ENCODE peak calls at places on chromosomes 7 and 10, in five cellular contexts. F, M, I, W and D are unnamed samples.
A peak's percentile ranks its signal among the peaks of the same experiment; 100 is the strongest.

GRCh38 chr10:61793760-61794713 is 107.5 kb upstream of the ARID5B start:
- DNase-seq in F (no peak), M (no peak), I (no peak), W (peak; percentile 79), D (no peak)

GRCh38 chr10:118963341-118963740 is 66.2 kb upstream of the NANOS1 start:
- DNase-seq in F (no peak), M (no peak), I (peak; percentile 31), W (no peak), D (no peak)

GRCh38 chr7:30646154-30646553 is 36.1 kb downstream of the CRHR2 start:
- DNase-seq in F (no peak), M (no peak), I (no peak), W (no peak), D (no peak)

GRCh38 chr10:5545778-5546710 is 21.3 kb downstream of the CALML3 start:
- DNase-seq in F (peak; percentile 71), M (peak; percentile 35), I (peak; percentile 74), W (peak; percentile 97), D (peak; percentile 69)

GRCh38 chr7:66355762-66356161 is 150.6 kb downstream of the TPST1 start:
- DNase-seq in F (no peak), M (no peak), I (no peak), W (no peak), D (no peak)

GRCh38 chr10:133061296-133062038 is 26.3 kb upstream of the ADGRA1 start:
- DNase-seq in F (no peak), M (no peak), I (no peak), W (no peak), D (no peak)

GRCh38 chr10:8768854-8769253 is 714.4 kb downstream of the GATA3 start:
- DNase-seq in F (no peak), M (no peak), I (no peak), W (no peak), D (no peak)

GRCh38 chr10:106214243-106214642 is 950.3 kb downstream of the SORCS1 start:
- DNase-seq in F (no peak), M (no peak), I (no peak), W (no peak), D (no peak)

GRCh38 chr7:137074386-137075030 is 206.1 kb downstream of the CHRM2 start:
- DNase-seq in F (no peak), M (no peak), I (no peak), W (peak; percentile 87), D (no peak)

GRCh38 chr7:100679129-100679926 is 5.8 kb downstream of the GNB2 start:
- DNase-seq in F (peak; percentile 70), M (peak; percentile 11), I (no peak), W (no peak), D (no peak)

GRCh38 chr7:47777531-47778152 is 170.6 kb downstream of the PKD1L1 start:
- DNase-seq in F (no peak), M (no peak), I (no peak), W (no peak), D (no peak)

GRCh38 chr10:103512166-103512565 is 18.7 kb downstream of the NEURL1 start:
- DNase-seq in F (no peak), M (no peak), I (peak; percentile 9), W (no peak), D (no peak)

DNA sequence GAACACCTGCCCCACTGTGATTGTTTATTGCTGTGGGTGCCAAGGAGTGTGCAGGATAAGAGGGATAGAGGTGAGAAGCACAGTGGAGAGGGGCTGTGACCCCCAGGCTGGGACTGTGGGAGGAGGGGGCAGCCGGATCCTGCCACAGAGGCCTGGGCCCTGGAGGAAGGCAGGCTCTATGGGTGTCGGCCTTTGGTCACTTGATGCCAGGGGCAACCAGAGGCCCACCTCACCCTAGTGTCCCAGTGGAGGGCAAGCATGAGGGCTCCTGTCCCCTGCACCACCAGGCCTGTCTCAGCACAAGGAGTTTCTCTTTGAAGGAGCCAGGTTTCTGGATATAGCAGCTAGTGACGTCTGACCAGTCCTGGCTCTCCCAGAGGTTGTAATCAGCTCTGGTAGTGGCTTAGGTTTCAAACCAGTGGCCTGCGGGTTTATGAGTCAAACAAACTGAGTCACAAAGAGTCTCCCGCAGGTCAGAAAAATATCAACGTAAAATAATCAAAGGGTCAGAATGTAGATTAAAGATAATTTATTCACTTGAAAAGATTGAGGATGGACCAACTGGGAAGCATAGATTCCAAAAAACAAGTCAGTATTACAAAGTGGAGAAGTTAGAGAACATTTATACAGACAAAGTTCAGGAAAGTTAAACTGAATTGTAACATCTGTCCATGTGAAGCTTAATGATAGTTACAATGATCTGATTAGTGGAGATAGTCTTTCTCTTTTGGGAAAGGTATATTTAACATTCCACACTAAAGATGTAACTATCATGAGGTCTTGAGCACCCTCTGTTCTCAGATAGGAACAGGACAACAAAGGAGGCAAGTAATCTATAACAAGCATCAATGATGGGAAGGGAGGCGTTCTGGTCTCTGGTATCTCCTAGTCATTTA is 37.2 kb upstream of the ZNF488 start:
- DNase-seq in F (no peak), M (no peak), I (no peak), W (peak; percentile 91), D (no peak)
- H3K36me3 ChIP-seq in F (no peaks in the 10 kb centered on the region), M (no peaks in the 10 kb centered on the region), I (no peaks in the 10 kb centered on the region), W (no peaks in the 10 kb centered on the region), D (no peaks in the 10 kb centered on the region)

DNA sequence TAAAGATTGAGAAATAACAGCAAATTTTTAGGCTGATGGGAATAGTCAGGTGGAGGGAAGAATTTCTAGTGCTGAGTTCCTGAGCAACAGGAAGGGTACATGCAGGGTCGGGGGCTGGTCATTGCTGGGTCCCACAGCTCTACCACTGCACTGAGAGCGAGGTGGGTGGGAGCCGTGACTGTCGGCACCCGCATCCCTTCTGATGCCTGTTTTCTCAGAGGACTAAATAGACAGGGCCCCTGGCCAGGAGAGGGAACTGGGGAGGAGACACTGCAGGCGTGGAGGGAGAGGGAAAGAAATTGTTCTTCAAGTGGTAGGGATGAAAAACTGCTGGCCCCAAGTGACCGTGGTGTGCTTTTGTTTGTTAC is 7.3 kb downstream of the GTPBP4 start:
- DNase-seq in F (no peak), M (no peak), I (no peak), W (no peak), D (no peak)
- TF ChIP-seq POLR2A in F (no peak), M (no peak), I (no peak), W (no peak), D (no peak)

GRCh38 chr10:124675824-124676223 is 68.4 kb downstream of the FAM53B start:
- DNase-seq in F (no peak), M (no peak), I (no peak), W (no peak), D (no peak)
- H3K36me3 ChIP-seq in F (no peaks in the 10 kb centered on the region), M (no peaks in the 10 kb centered on the region), I (peaks cover 8% of the 10 kb centered on the region), W (peaks cover 4% of the 10 kb centered on the region), D (no peaks in the 10 kb centered on the region)

GRCh38 chr10:86753638-86754434 is 2.6 kb upstream of the BMPR1A start:
- DNase-seq in F (peak; percentile 71), M (no peak), I (no peak), W (no peak), D (no peak)

GRCh38 chr10:86757110-86757790 is 831 bp downstream of the BMPR1A start:
- DNase-seq in F (peak; percentile 82), M (peak; percentile 46), I (no peak), W (peak; percentile 65), D (peak; percentile 23)

GRCh38 chr10:86755454-86755739 is 1.0 kb upstream of the BMPR1A start:
- DNase-seq in F (no peak), M (no peak), I (no peak), W (no peak), D (no peak)

GRCh38 chr10:86756511-86757109 is at the start of gene BMPR1A:
- DNase-seq in F (no peak), M (no peak), I (peak; percentile 87), W (peak; percentile 86), D (no peak)

DNA sequence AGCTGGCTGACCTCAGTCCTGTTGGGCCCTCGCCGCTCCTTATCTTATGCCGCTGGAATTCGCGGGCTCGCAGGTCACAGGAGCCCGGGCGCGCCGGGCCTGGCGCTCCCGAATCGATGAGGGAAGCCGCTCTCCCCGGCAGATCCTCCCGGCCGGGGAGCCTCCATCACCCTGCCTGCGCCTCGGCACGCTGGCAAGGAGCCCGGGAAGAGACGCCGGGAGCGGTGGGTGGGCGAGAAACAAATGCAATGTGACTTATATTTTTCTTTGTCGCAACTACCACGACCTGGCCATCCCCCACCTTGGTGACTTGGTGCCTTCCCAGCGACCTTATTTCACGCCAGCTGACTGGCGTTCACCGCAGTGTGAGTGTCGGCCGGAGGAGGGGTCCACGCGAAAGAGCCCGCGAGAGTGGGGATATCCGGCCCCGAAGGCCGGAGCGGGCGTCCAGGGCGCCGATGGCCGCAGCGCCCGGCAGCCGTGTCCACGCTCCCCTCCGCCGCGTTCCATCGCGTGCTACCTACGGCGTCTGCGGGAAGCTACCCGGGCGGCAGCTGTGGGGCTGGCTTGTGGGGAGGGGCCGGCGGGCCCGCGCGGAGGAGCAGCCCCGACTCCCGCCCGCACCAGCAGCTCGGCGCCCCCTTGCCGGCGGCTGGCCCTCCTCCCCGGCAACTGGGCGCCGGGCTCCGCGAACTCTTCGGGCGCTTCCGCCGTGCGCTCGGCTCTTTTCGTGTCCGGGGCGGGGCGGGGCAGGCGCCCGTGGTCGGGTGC is 494 bp upstream of the BMPR1A start:
- DNase-seq in F (peak; percentile 95), M (peak; percentile 93), I (peak; percentile 86), W (peak; percentile 82), D (peak; percentile 94)
- TF ChIP-seq POLR2A in F (peak; percentile 45), M (peak; percentile 84), I (no peak), W (peak; percentile 83), D (peak; percentile 67)

DNA sequence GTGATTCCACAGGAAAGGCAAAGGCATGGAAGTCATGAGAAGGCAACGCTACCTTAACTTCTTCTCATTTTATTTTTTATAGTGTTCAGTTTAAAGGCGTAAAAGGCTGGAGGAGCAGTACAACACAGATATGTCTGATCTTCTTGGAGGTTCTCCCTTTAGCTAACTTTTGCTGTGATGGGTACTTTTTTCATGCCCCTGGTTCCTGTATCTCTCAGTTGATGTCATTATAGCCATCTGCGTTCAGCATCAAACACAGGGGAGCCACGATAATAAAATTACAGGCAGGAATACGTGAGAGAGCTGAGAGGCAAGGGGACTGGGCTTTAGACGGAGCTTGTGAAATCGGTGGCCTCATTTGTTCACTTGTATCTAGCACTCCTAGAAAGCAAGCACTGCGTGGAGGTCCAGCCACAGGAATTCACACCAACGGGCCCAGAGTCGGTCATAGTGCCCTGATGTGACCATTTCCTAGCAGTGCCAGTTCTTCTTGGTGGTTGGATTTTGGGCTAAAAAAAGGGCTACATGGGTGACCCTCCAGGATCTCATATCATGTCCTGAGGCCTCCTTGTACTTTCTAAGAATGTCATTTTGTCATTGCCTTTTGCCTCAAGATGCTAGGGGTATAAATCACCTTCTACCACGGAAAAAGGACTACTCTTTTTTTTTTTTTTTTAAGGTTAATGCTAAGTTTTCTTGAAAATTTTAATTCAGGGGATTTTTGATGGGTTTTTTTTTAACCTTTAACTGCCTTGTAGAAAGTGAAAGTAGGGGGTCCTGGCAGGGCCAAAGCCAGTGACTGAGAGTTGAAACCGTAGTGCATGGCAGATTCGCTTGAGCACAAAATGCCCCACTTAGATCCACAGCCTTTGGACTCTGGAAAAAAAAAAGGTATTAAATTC is 191.5 kb downstream of the CELF2 start:
- DNase-seq in F (no peak), M (no peak), I (no peak), W (no peak), D (no peak)
- H3K36me3 ChIP-seq in F (no peaks in the 10 kb centered on the region), M (no peaks in the 10 kb centered on the region), I (peaks cover 4% of the 10 kb centered on the region), W (no peaks in the 10 kb centered on the region), D (no peaks in the 10 kb centered on the region)